ENCODE peak calls at places on chromosomes 5 and 9, in ten cellular contexts. C, O, J, T, E, M, U, Y, F and L are unnamed samples.

GRCh38 chr5:59798862-59799667 is 94.5 kb downstream of the PDE4D start:
- DNase-seq in E (peak; percentile 32), C (no peak), Y (no peak), M (no peak), F (peak; percentile 60), O (peak; percentile 34), T (peak; percentile 29), J (peak; percentile 35), U (peak; percentile 46), L (no peak)

GRCh38 chr9:16642421-16643109 is 227.9 kb downstream of the BNC2 start:
- DNase-seq in F (no peak), Y (no peak), J (no peak), M (no peak), U (no peak), T (peak; percentile 52), O (peak; percentile 48), C (no peak), E (no peak), L (no peak)

GRCh38 chr5:110916373-110917049 is 155.0 kb upstream of the TSLP start:
- DNase-seq in U (no peak), O (peak; percentile 94), T (peak; percentile 77), C (no peak), E (peak; percentile 75), J (peak; percentile 90), F (no peak), M (no peak), Y (no peak), L (no peak)

GRCh38 chr5:124599048-124599973 is 147.1 kb downstream of the ZNF608 start:
- DNase-seq in Y (no peak), C (no peak), T (peak; percentile 72), O (peak; percentile 92), M (no peak), F (no peak), U (peak; percentile 13), J (peak; percentile 76), E (no peak), L (no peak)

GRCh38 chr9:73979894-73980264 is 517.3 kb upstream of the RORB start:
- DNase-seq in U (no peak), T (no peak), M (no peak), Y (no peak), F (no peak), O (no peak), J (no peak), E (no peak), C (no peak), L (no peak)

GRCh38 chr5:92863666-92864065 is 717.4 kb downstream of the NR2F1-AS1 start:
- DNase-seq in Y (no peak), F (no peak), O (no peak), U (no peak), J (no peak), E (no peak), C (no peak), T (no peak), M (no peak), L (no peak)

GRCh38 chr9:134852906-134853654 is 27.5 kb upstream of the FCN2 start:
- DNase-seq in J (no peak), M (no peak), C (peak; percentile 18), Y (no peak), O (no peak), F (no peak), T (peak; percentile 19), E (no peak), U (no peak), L (no peak)

GRCh38 chr5:64952961-64953360 is 184.2 kb downstream of the CWC27 start:
- DNase-seq in J (peak; percentile 58), F (no peak), T (peak; percentile 68), U (no peak), C (no peak), E (no peak), Y (no peak), O (no peak), M (no peak), L (no peak)

GRCh38 chr5:58497956-58498942 is 7.0 kb downstream of the GAPT start:
- DNase-seq in E (peak; percentile 5), F (no peak), U (peak; percentile 29), J (peak; percentile 63), C (peak; percentile 9), Y (no peak), T (peak; percentile 30), M (no peak), O (peak; percentile 3), L (no peak)

GRCh38 chr5:38259062-38259857 is 901 bp downstream of the EGFLAM start:
- DNase-seq in U (no peak), F (no peak), O (no peak), E (no peak), M (no peak), Y (no peak), T (no peak), C (no peak), J (no peak), L (no peak)
- H3K4me3 ChIP-seq in U (no peak overlapping the region), F (no peak overlapping the region), O (peak overlapping the region; percentile 53), E (peak overlapping the region; percentile 48), M (peak overlapping the region; percentile 69), Y (peak overlapping the region; percentile 72), T (no peak overlapping the region), C (peak overlapping the region; percentile 61), J (no peak overlapping the region), L (no peak overlapping the region)

GRCh38 chr5:76403963-76404693 is 1.0 kb downstream of the IQGAP2 start:
- DNase-seq in F (peak; percentile 88), T (no peak), Y (peak; percentile 19), C (no peak), U (peak; percentile 77), O (no peak), E (no peak), J (peak; percentile 2), M (no peak), L (no peak)
- H3K4me3 ChIP-seq in F (peak overlapping the region; percentile 94), T (no peak overlapping the region), Y (peak overlapping the region; percentile 76), C (peak overlapping the region; percentile 78), U (peak overlapping the region; percentile 6), O (no peak overlapping the region), E (peak overlapping the region; percentile 45), J (no peak overlapping the region), M (peak overlapping the region; percentile 51), L (peak overlapping the region; percentile 60)

GRCh38 chr5:54608423-54609085 is 91.0 kb downstream of the SNX18 start:
- DNase-seq in Y (no peak), T (peak; percentile 12), U (no peak), M (no peak), C (no peak), F (no peak), J (peak; percentile 36), E (no peak), O (no peak), L (no peak)

GRCh38 chr5:54611290-54611951 is 93.9 kb downstream of the SNX18 start:
- DNase-seq in U (no peak), O (peak; percentile 44), J (no peak), M (no peak), Y (no peak), C (no peak), F (no peak), T (peak; percentile 62), E (no peak), L (no peak)

GRCh38 chr5:54615381-54615780 is 97.8 kb downstream of the SNX18 start:
- DNase-seq in C (no peak), T (no peak), M (no peak), J (no peak), Y (no peak), E (no peak), F (no peak), U (no peak), O (no peak), L (no peak)

GRCh38 chr5:54612711-54613110 is 95.2 kb downstream of the SNX18 start:
- DNase-seq in J (no peak), T (no peak), Y (no peak), E (no peak), O (no peak), F (no peak), C (no peak), U (no peak), M (no peak), L (no peak)

GRCh38 chr5:54610197-54610898 is 92.8 kb downstream of the SNX18 start:
- DNase-seq in M (no peak), J (no peak), C (no peak), E (no peak), Y (no peak), U (peak; percentile 13), T (peak; percentile 83), F (peak; percentile 81), O (peak; percentile 50), L (no peak)
- H3K4me3 ChIP-seq in M (no peak overlapping the region), J (no peak overlapping the region), C (no peak overlapping the region), E (no peak overlapping the region), Y (no peak overlapping the region), U (no peak overlapping the region), T (no peak overlapping the region), F (peak overlapping the region; percentile 72), O (no peak overlapping the region), L (no peak overlapping the region)

DNA sequence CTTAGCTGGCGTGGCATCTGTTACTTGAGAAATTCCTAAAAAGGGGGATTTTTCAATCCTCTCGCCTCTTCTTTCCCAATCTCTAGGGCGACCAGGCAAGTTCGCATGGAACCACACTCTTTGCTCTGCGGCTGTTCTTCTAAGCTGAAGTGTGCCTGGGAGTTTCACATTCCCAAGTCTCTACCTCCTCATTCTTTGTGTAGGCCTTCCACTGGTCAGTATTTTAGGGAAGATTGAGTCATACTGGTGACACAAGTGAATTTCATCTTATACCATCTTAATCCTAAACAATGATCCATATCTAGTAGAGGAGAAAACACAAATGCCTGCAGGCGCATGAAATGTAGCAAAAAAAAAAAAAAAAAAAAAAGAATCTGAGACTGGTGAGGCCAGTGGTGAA is 237.3 kb upstream of the NMUR2 start:
- DNase-seq in M (no peak), C (no peak), T (no peak), Y (no peak), O (no peak), E (no peak), F (no peak), U (no peak), J (no peak), L (no peak)
- H3K4me3 ChIP-seq in M (no peak overlapping the region), C (no peak overlapping the region), T (no peak overlapping the region), Y (no peak overlapping the region), O (no peak overlapping the region), E (no peak overlapping the region), F (no peak overlapping the region), U (no peak overlapping the region), J (no peak overlapping the region), L (no peak overlapping the region)

DNA sequence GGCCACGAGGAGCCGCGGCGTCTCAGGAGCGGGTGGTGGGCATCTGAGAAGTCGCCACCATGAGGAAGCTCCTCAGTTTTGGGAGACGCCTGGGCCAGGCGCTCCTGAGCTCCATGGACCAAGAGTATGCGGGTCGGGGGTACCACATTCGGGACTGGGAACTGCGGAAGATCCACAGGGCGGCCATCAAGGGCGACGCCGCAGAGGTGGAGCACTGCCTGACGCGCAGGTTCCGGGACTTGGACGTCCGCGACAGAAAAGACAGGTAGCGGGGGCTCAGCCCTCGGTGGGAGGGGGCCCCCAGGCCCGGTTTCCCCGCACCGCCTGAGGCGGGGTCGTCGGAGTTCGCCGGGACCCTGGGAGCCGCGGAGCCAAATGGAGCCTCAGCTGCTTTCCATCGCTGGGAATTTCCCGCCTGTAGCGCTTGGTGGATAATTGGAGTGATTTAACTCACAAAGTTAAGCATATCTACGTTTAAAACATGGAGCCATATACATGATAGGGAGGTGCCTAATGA is 438 bp downstream of the ANKRD18B start:
- DNase-seq in J (no peak), U (no peak), Y (no peak), M (no peak), E (no peak), C (peak; percentile 53), F (peak; percentile 12), T (no peak), O (no peak), L (no peak)
- H3K4me3 ChIP-seq in J (peak overlapping the region; percentile 42), U (no peak overlapping the region), Y (peak overlapping the region; percentile 59), M (peak overlapping the region; percentile 39), E (peak overlapping the region; percentile 50), C (peak overlapping the region; percentile 71), F (no peak overlapping the region), T (peak overlapping the region; percentile 45), O (peak overlapping the region; percentile 64), L (peak overlapping the region; percentile 64)

GRCh38 chr5:178576591-178577351 is 13.4 kb downstream of the COL23A1 start:
- DNase-seq in F (no peak), O (no peak), J (no peak), Y (no peak), M (no peak), U (no peak), T (no peak), E (no peak), C (peak; percentile 92), L (no peak)
- H3K4me3 ChIP-seq in F (no peak overlapping the region), O (no peak overlapping the region), J (no peak overlapping the region), Y (peak overlapping the region; percentile 56), M (peak overlapping the region; percentile 16), U (no peak overlapping the region), T (no peak overlapping the region), E (no peak overlapping the region), C (peak overlapping the region; percentile 58), L (no peak overlapping the region)